ENCODE peak calls at places on chromosomes 16 and 17, in nine cellular contexts. Y is GM03348, F is mucosa of descending colon, J is H54, V is bronchial epithelial cell, K is GM12865, T is Kasumi-1, X is T-cell, D is Caki2. A is an unnamed sample.

GRCh38 chr17:81160747-81161453 is 4.4 kb upstream of the PVALEF start:
- DNase-seq in Y (no peak), F (peak; percentile 37), J (no peak), V (no peak), K (no peak), T (no peak), X (no peak), D (no peak), A (no peak)

GRCh38 chr16:50517450-50518252 is 30.5 kb upstream of the NKD1 start:
- DNase-seq in Y (no peak), F (no peak), J (no peak), V (no peak), K (no peak), T (no peak), X (no peak), D (no peak), A (no peak)

GRCh38 chr17:30290077-30290476 is 1.7 kb downstream of the BLMH start:
- DNase-seq in Y (no peak), F (no peak), J (no peak), V (no peak), K (no peak), T (no peak), X (no peak), D (no peak), A (no peak)

GRCh38 chr16:78957328-78958100 is 643.0 kb downstream of the MAF start:
- DNase-seq in Y (no peak), F (no peak), J (no peak), V (peak; percentile 27), K (peak; percentile 6), T (no peak), X (no peak), D (no peak), A (peak; percentile 57)

GRCh38 chr17:30808785-30809286 is 15.7 kb downstream of the CRLF3 start:
- DNase-seq in Y (no peak), F (no peak), J (no peak), V (no peak), K (peak; percentile 90), T (peak; percentile 97), X (no peak), D (no peak), A (no peak)

GRCh38 chr16:84925092-84925772 is 86.1 kb downstream of the ZDHHC7 start:
- DNase-seq in Y (peak; percentile 80), F (peak; percentile 59), J (no peak), V (peak; percentile 12), K (peak; percentile 57), T (peak; percentile 50), X (peak; percentile 52), D (no peak), A (peak; percentile 10)

GRCh38 chr16:55508941-55509920 is at the start of gene LPCAT2:
- DNase-seq in Y (peak; percentile 94), F (peak; percentile 91), J (peak; percentile 87), V (peak; percentile 82), K (peak; percentile 38), T (peak; percentile 81), X (no peak), D (peak; percentile 51), A (peak; percentile 84)

GRCh38 chr17:43713494-43714162 is 45.0 kb downstream of the SOST start:
- DNase-seq in Y (peak; percentile 81), F (no peak), J (peak; percentile 55), V (no peak), K (peak; percentile 21), T (peak; percentile 28), X (no peak), D (no peak), A (peak; percentile 26)

GRCh38 chr17:34275881-34276280 is 5.9 kb downstream of the CCL7 start:
- DNase-seq in Y (peak; percentile 72), F (no peak), J (no peak), V (peak; percentile 84), K (no peak), T (no peak), X (no peak), D (no peak), A (peak; percentile 13)

A was measured in NCI-H1105 treated with DMSO at 0.1 percent for 48 hours.